ENCODE peak calls at places on chromosomes 4 and X, in eight cellular contexts. X is GM12891; W is RWPE1; Y is fibroblast of lung; R is NCI-H510A; A is NAMALWA; C is OCI-LY7; L is stimulated activated CD8-positive, alpha-beta memory T cell treated with anti-CD3 and anti-CD28 coated beads, Interleukin-15, amount 100 ng/mL, for 24 hours. M is an unnamed sample.
A peak's percentile ranks its signal among the peaks of the same experiment; 100 is the strongest.

GRCh38 chrX:8741981-8742380 is 10.0 kb upstream of the ANOS1 start:
- DNase-seq in A (no peak), C (no peak), L (no peak), W (no peak), R (no peak), Y (no peak), X (no peak), M (no peak)

GRCh38 chr4:47704693-47705325 is 133.1 kb downstream of the CORIN start:
- DNase-seq in X (no peak), A (peak; percentile 35), W (peak; percentile 30), L (no peak), C (peak; percentile 46), Y (peak; percentile 3), R (peak; percentile 26), M (peak; percentile 24)

GRCh38 chr4:41611881-41612871 is 74.2 kb downstream of the LIMCH1 start:
- DNase-seq in X (no peak), L (no peak), R (peak; percentile 28), W (peak; percentile 60), C (no peak), Y (peak; percentile 89), A (no peak), M (no peak)

GRCh38 chr4:2049811-2050210 is 9.3 kb upstream of the NAT8L start:
- DNase-seq in C (no peak), A (no peak), X (no peak), L (no peak), W (no peak), R (no peak), Y (no peak), M (no peak)

GRCh38 chr4:175273995-175274753 is 356.0 kb downstream of the ADAM29 start:
- DNase-seq in R (no peak), X (no peak), C (no peak), Y (peak; percentile 71), A (no peak), W (no peak), L (no peak), M (no peak)

GRCh38 chrX:50903387-50904027 is 7.0 kb upstream of the BMP15 start:
- DNase-seq in A (peak; percentile 49), W (peak; percentile 51), R (no peak), X (peak; percentile 11), L (no peak), Y (peak; percentile 30), C (peak; percentile 16), M (peak; percentile 22)

GRCh38 chrX:128816919-128817318 is 706.4 kb downstream of the SMARCA1 start:
- DNase-seq in L (no peak), R (no peak), A (peak; percentile 23), Y (no peak), X (no peak), W (no peak), C (peak; percentile 15), M (no peak)

GRCh38 chrX:9829308-9830267 is 43.4 kb downstream of the SHROOM2 start:
- DNase-seq in A (no peak), C (no peak), R (no peak), Y (peak; percentile 93), X (peak; percentile 26), W (peak; percentile 73), L (no peak), M (no peak)

GRCh38 chr4:94455081-94455480 is 3.3 kb downstream of the PDLIM5 start:
- DNase-seq in W (peak; percentile 37), X (no peak), L (no peak), C (no peak), Y (peak; percentile 87), R (no peak), A (no peak), M (peak; percentile 51)

GRCh38 chrX:76477352-76477751 is 49.8 kb downstream of the MAGEE1 start:
- DNase-seq in A (no peak), X (no peak), Y (no peak), W (no peak), R (no peak), L (no peak), C (no peak), M (no peak)

GRCh38 chr4:88831063-88831462 is 133.4 kb upstream of the NAP1L5 start:
- DNase-seq in A (no peak), C (no peak), X (no peak), W (no peak), R (no peak), Y (no peak), L (no peak), M (no peak)

GRCh38 chr4:139875456-139875855 is 209.8 kb downstream of the MGST2 start:
- DNase-seq in C (no peak), A (no peak), W (no peak), L (no peak), R (peak; percentile 56), X (no peak), Y (no peak), M (no peak)

GRCh38 chr4:48243897-48244296 is 25.7 kb downstream of the TEC start:
- DNase-seq in X (no peak), R (no peak), C (no peak), W (no peak), A (no peak), Y (no peak), L (no peak), M (no peak)

GRCh38 chr4:107791902-107792301 is 32.8 kb upstream of the SGMS2 start:
- DNase-seq in W (no peak), X (no peak), L (no peak), C (no peak), R (no peak), A (no peak), Y (no peak), M (no peak)

GRCh38 chr4:158783775-158784174 is 14.9 kb downstream of the FNIP2 start:
- DNase-seq in L (no peak), C (no peak), W (no peak), Y (peak; percentile 71), R (no peak), A (no peak), X (no peak), M (peak; percentile 45)

GRCh38 chrX:41722816-41723215 is 1.2 kb upstream of the GPR82 start:
- DNase-seq in L (no peak), X (no peak), R (no peak), Y (peak; percentile 35), C (no peak), W (no peak), A (no peak), M (no peak)

GRCh38 chr4:17667653-17668201 is 53.3 kb downstream of the MED28 start:
- DNase-seq in R (peak; percentile 75), X (no peak), Y (no peak), A (peak; percentile 11), W (no peak), L (no peak), C (peak; percentile 84), M (no peak)

GRCh38 chr4:92091335-92091734 is 212.4 kb upstream of the GRID2 start:
- DNase-seq in Y (no peak), R (no peak), C (peak; percentile 5), L (no peak), W (no peak), A (peak; percentile 50), X (no peak), M (no peak)

GRCh38 chr4:113141901-113142346 is 92.5 kb downstream of the ANK2 start:
- DNase-seq in L (no peak), Y (peak; percentile 93), X (no peak), W (no peak), R (peak; percentile 14), C (no peak), A (no peak), M (peak; percentile 20)

GRCh38 chr4:70902577-70903281 is 560 bp downstream of the MOB1B start:
- DNase-seq in C (peak; percentile 43), A (peak; percentile 43), X (peak; percentile 42), Y (no peak), W (peak; percentile 53), R (peak; percentile 67), L (no peak), M (peak; percentile 69)

GRCh38 chrX:103686199-103687072 is at the start of gene MORF4L2:
- DNase-seq in R (peak; percentile 89), Y (peak; percentile 99), X (peak; percentile 25), C (peak; percentile 95), L (peak; percentile 29), W (peak; percentile 91), A (peak; percentile 96), M (peak; percentile 64)

GRCh38 chr4:15262396-15262795 is 165.4 kb upstream of the C1QTNF7 start:
- DNase-seq in R (no peak), W (no peak), L (no peak), Y (peak; percentile 5), C (no peak), X (no peak), A (no peak), M (no peak)

GRCh38 chrX:153884136-153885076 is 1.6 kb downstream of the L1CAM start:
- DNase-seq in A (no peak), C (no peak), X (no peak), Y (no peak), R (no peak), L (no peak), W (peak; percentile 31), M (no peak)

GRCh38 chr4:98626350-98626749 is 32.1 kb downstream of the TSPAN5 start:
- DNase-seq in W (peak; percentile 90), X (no peak), C (no peak), L (no peak), R (no peak), Y (peak; percentile 97), A (no peak), M (peak; percentile 57)

GRCh38 chr4:6107886-6108285 is 89.7 kb upstream of the C4orf50 start:
- DNase-seq in W (no peak), Y (no peak), A (no peak), X (no peak), R (no peak), L (no peak), C (no peak), M (no peak)

GRCh38 chr4:187606581-187606980 is 389.0 kb upstream of the ZFP42 start:
- DNase-seq in L (no peak), R (no peak), X (peak; percentile 13), C (peak; percentile 49), A (peak; percentile 45), Y (peak; percentile 44), W (peak; percentile 59), M (peak; percentile 58)

GRCh38 chr4:76570141-76570989 is 135.3 kb downstream of the SHROOM3 start:
- DNase-seq in R (peak; percentile 66), X (no peak), L (no peak), W (peak; percentile 19), A (no peak), Y (peak; percentile 89), C (no peak), M (peak; percentile 29)